ENCODE peak calls at places on chromosomes 12 and 14, in eight cellular contexts. Z, F, W, O, V, S, D and K are unnamed samples.

GRCh38 chr12:76374395-76375020 is 26.3 kb upstream of the BBS10 start:
- DNase-seq in Z (no peak), F (peak), W (peak), O (no peak), V (peak), S (no peak), D (no peak), K (no peak)

GRCh38 chr12:121776190-121777098 is 17.0 kb downstream of the RHOF start:
- DNase-seq in Z (peak), F (no peak), W (peak), O (peak), V (peak), S (peak), D (peak), K (no peak)

GRCh38 chr12:89651192-89651591 is 57.4 kb downstream of the ATP2B1 start:
- DNase-seq in Z (no peak), F (peak), W (no peak), O (no peak), V (no peak), S (no peak), D (no peak), K (no peak)

GRCh38 chr14:29166507-29166906 is 399.9 kb downstream of the FOXG1 start:
- DNase-seq in Z (no peak), F (no peak), W (no peak), O (no peak), V (no peak), S (no peak), D (no peak), K (no peak)

GRCh38 chr12:4031703-4032291 is 158.6 kb upstream of the PARP11 start:
- DNase-seq in Z (no peak), F (peak), W (peak), O (no peak), V (peak), S (peak), D (peak), K (no peak)

GRCh38 chr12:92912052-92912451 is 17.0 kb downstream of the EEA1 start:
- DNase-seq in Z (no peak), F (peak), W (no peak), O (peak), V (peak), S (no peak), D (no peak), K (peak)

GRCh38 chr14:88463318-88463717 is 77.9 kb downstream of the SPATA7 start:
- DNase-seq in Z (no peak), F (no peak), W (peak), O (no peak), V (no peak), S (no peak), D (peak), K (no peak)

GRCh38 chr14:100859781-100860180 is 33.9 kb downstream of the MEG3 start:
- DNase-seq in Z (no peak), F (no peak), W (no peak), O (no peak), V (no peak), S (no peak), D (no peak), K (no peak)

GRCh38 chr12:107461222-107461980 is 224.2 kb upstream of the PWP1 start:
- DNase-seq in Z (peak), F (peak), W (no peak), O (peak), V (peak), S (no peak), D (peak), K (peak)

GRCh38 chr14:50037837-50038236 is 78.5 kb downstream of the VCPKMT start:
- DNase-seq in Z (no peak), F (no peak), W (no peak), O (no peak), V (no peak), S (no peak), D (no peak), K (no peak)

GRCh38 chr12:85630851-85631250 is 205.4 kb downstream of the RASSF9 start:
- DNase-seq in Z (no peak), F (no peak), W (no peak), O (no peak), V (peak), S (no peak), D (no peak), K (no peak)

GRCh38 chr14:102215071-102215470 is 75.4 kb downstream of the WDR20 start:
- DNase-seq in Z (no peak), F (peak), W (no peak), O (no peak), V (peak), S (no peak), D (peak), K (peak)

GRCh38 chr14:94836849-94837248 is 66.9 kb upstream of the GSC start:
- DNase-seq in Z (no peak), F (no peak), W (no peak), O (no peak), V (no peak), S (no peak), D (no peak), K (no peak)

GRCh38 chr12:57694459-57695019 is 607 bp downstream of the OS9 start:
- DNase-seq in Z (no peak), F (no peak), W (no peak), O (peak), V (no peak), S (no peak), D (no peak), K (no peak)

GRCh38 chr14:105349992-105350391 is 35.4 kb downstream of the PACS2 start:
- DNase-seq in Z (no peak), F (no peak), W (no peak), O (no peak), V (no peak), S (no peak), D (no peak), K (no peak)

GRCh38 chr12:121762269-121762668 is 31.2 kb downstream of the RHOF start:
- DNase-seq in Z (no peak), F (peak), W (no peak), O (no peak), V (peak), S (no peak), D (no peak), K (no peak)

GRCh38 chr12:25981597-25981996 is 23.1 kb downstream of the RASSF8 start:
- DNase-seq in Z (no peak), F (no peak), W (no peak), O (no peak), V (no peak), S (no peak), D (no peak), K (no peak)

GRCh38 chr12:88934163-88934747 is 354.0 kb upstream of the KITLG start:
- DNase-seq in Z (no peak), F (peak), W (no peak), O (peak), V (peak), S (no peak), D (peak), K (no peak)

GRCh38 chr14:60655114-60655897 is 6.0 kb upstream of the SIX1 start:
- DNase-seq in Z (no peak), F (no peak), W (no peak), O (peak), V (no peak), S (no peak), D (no peak), K (no peak)

GRCh38 chr12:88243886-88244491 is 101.9 kb downstream of the TMTC3 start:
- DNase-seq in Z (no peak), F (peak), W (no peak), O (no peak), V (no peak), S (no peak), D (no peak), K (no peak)

GRCh38 chr14:102966256-102966655 is 43.8 kb downstream of the AMN start:
- DNase-seq in Z (no peak), F (no peak), W (no peak), O (no peak), V (no peak), S (no peak), D (no peak), K (no peak)

GRCh38 chr14:75995372-75996041 is 9.9 kb downstream of the IFT43 start:
- DNase-seq in Z (no peak), F (no peak), W (no peak), O (no peak), V (peak), S (peak), D (peak), K (no peak)

GRCh38 chr14:56715938-56716337 is 94.3 kb downstream of the OTX2 start:
- DNase-seq in Z (no peak), F (no peak), W (no peak), O (no peak), V (no peak), S (no peak), D (no peak), K (no peak)

GRCh38 chr12:2813573-2814185 is 1.2 kb downstream of the ITFG2 start:
- DNase-seq in Z (peak), F (peak), W (peak), O (peak), V (peak), S (no peak), D (peak), K (peak)

GRCh38 chr14:104416383-104416782 is 163.2 kb upstream of the C14orf180 start:
- DNase-seq in Z (no peak), F (no peak), W (no peak), O (no peak), V (no peak), S (no peak), D (no peak), K (no peak)

GRCh38 chr12:131640436-131640969 is 70.4 kb upstream of the SFSWAP start:
- DNase-seq in Z (no peak), F (no peak), W (no peak), O (no peak), V (no peak), S (no peak), D (no peak), K (no peak)

GRCh38 chr12:86228656-86229055 is 27.5 kb downstream of the MGAT4C start:
- DNase-seq in Z (no peak), F (peak), W (no peak), O (no peak), V (no peak), S (no peak), D (no peak), K (no peak)

GRCh38 chr12:12718382-12718761 is 1.2 kb downstream of the CDKN1B start:
- DNase-seq in Z (no peak), F (peak), W (peak), O (peak), V (no peak), S (no peak), D (no peak), K (no peak)

GRCh38 chr14:69399750-69400149 is 1.3 kb downstream of the SLC39A9 start:
- DNase-seq in Z (no peak), F (no peak), W (no peak), O (no peak), V (no peak), S (no peak), D (no peak), K (no peak)

GRCh38 chr14:69395929-69396328 is 2.2 kb downstream of the ERH start:
- DNase-seq in Z (no peak), F (no peak), W (no peak), O (peak), V (no peak), S (no peak), D (no peak), K (no peak)

GRCh38 chr14:69400154-69400553 is 1.7 kb downstream of the SLC39A9 start:
- DNase-seq in Z (no peak), F (no peak), W (no peak), O (no peak), V (no peak), S (no peak), D (no peak), K (no peak)

GRCh38 chr14:69398818-69399210 is 322 bp downstream of the SLC39A9 start:
- DNase-seq in Z (no peak), F (no peak), W (no peak), O (no peak), V (no peak), S (no peak), D (no peak), K (no peak)

GRCh38 chr14:69398053-69398817 is at the start of the genes ERH and SLC39A9:
- DNase-seq in Z (peak), F (peak), W (peak), O (peak), V (peak), S (peak), D (peak), K (peak)
- H3K4me3 ChIP-seq in Z (peak), F (peak), W (peak), O (peak), V (peak), S (peak), D (peak), K (peak)

GRCh38 chr14:36271939-36272907 is 48.2 kb downstream of the MBIP start:
- DNase-seq in Z (no peak), F (peak), W (no peak), O (peak), V (peak), S (no peak), D (peak), K (no peak)
- H3K4me3 ChIP-seq in Z (no peak), F (peak), W (no peak), O (peak), V (peak), S (no peak), D (peak), K (peak)

DNA sequence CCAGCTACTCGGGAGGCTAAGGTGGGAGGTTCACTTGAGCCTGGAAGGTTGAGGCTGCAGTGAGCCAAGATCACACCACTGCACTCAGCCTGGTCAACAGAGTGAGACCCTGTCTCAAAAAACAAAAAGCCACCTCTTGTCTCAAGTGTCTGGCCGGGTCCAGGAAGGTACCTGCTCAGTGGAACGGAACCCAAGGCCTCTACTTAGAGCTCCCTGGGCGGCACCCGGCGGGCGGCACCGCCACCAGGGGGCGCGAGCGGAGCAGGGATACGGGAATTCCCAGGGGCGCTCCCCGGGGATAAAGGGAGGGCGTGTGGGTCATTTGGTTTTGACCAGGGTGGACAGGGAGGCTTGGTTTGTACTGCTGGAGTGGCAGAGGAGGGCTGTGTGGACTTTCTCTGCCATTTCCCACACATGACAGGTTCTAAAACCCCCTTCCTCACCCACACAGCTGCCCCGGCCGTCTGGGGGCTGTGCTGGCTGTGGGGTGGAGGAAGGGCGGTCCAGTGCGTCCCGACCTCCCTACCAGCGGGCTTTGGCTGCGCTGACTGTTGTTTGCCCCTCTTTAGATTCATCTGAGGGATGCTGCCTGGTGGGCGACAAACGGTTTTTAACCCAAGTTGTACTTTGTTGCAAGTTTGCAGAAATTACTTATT is 91.4 kb downstream of the SETD3 start:
- DNase-seq in Z (peak), F (peak), W (peak), O (peak), V (peak), S (no peak), D (peak), K (no peak)
- H3K4me3 ChIP-seq in Z (no peak), F (peak), W (peak), O (no peak), V (no peak), S (no peak), D (peak), K (no peak)

GRCh38 chr14:51431033-51431709 is 191.1 kb downstream of the TMX1 start:
- DNase-seq in Z (no peak), F (no peak), W (no peak), O (peak), V (no peak), S (no peak), D (peak), K (no peak)
- H3K4me3 ChIP-seq in Z (no peak), F (no peak), W (no peak), O (no peak), V (no peak), S (no peak), D (no peak), K (no peak)

GRCh38 chr14:24080142-24080530 is 8.8 kb downstream of the CPNE6 start:
- DNase-seq in Z (no peak), F (no peak), W (no peak), O (no peak), V (no peak), S (no peak), D (no peak), K (no peak)

GRCh38 chr14:24080888-24081738 is 9.8 kb downstream of the CPNE6 start:
- DNase-seq in Z (peak), F (peak), W (peak), O (peak), V (no peak), S (peak), D (no peak), K (no peak)

GRCh38 chr14:24083462-24083861 is 10.6 kb upstream of the PCK2 start:
- DNase-seq in Z (no peak), F (no peak), W (no peak), O (no peak), V (no peak), S (no peak), D (no peak), K (no peak)

GRCh38 chr14:24082411-24083080 is 11.2 kb downstream of the CPNE6 start:
- DNase-seq in Z (no peak), F (no peak), W (no peak), O (no peak), V (no peak), S (no peak), D (no peak), K (no peak)

DNA sequence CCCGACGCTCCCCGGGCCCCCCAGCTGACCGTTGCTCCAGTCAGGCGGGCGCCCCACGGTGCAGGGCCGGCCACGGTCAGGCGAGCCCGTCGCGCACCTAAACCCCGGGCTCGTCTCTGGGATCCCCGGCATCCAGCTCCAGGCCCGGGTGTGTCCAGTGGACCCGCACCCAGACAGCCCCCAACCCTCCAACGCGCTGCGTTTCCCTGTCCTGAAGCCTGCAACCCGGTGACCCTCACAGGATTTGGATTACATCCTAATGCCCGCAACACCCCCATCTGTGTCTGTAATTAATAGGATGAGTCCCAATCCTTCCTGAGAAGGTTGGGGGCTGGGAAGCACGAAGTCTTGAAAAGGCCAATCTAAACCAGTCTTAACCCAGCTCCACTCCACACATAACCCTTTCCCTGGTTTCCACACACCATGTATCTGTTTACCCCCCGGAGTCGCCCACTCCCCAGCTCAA is 10.4 kb downstream of the CPNE6 start:
- DNase-seq in Z (no peak), F (no peak), W (no peak), O (no peak), V (no peak), S (no peak), D (no peak), K (no peak)
- H3K4me3 ChIP-seq in Z (peak), F (peak), W (peak), O (peak), V (no peak), S (peak), D (no peak), K (peak)

DNA sequence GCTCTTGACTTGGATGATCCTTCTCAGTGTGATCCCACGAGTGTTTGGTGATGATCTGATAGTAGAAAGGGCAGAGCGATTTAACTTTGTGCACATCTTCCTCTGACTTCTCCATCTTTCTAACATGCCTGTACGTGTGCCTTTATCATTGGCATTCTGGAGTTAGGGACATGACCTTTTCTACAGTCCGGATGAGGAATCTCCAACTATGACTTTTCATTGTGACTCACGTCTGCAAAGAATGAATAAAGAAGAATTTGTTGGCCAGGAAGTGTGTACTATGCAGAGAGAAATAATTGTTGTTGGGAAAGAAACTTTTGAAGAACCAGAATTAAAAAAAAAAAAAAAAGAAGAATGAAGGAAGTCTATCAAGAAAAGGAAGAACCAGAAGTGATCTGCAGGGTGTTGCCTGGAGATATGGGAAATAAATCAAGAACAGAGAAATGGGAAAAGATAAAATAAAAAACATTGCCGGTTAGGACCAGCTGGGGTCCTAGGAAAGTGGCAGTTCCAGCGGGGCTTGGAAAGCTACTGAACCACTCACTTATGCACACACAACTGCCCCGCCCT is 25.3 kb downstream of the PPFIBP1 start:
- DNase-seq in Z (no peak), F (peak), W (peak), O (peak), V (peak), S (no peak), D (peak), K (no peak)
- H3K4me3 ChIP-seq in Z (no peak), F (peak), W (peak), O (peak), V (peak), S (no peak), D (peak), K (peak)

DNA sequence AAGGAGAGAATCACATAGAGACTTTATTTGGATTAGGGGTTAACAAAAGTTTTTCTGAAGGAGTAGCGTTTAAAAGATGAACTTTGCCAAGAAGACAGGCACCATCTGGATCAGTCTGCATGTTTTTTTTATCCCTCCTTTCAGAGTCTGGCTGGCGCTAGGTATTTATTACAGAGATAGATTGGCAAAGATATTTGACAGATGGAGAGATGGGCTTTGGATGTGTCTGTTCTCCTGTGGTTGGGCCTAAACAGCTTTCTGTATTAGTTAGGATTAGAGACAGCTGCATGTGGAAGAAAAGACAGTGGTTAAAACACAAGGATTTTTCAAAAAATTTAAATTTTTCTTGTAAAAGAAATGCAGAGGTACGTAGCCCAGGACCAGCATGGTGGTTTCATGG is 133.9 kb downstream of the C12orf75 start:
- DNase-seq in Z (no peak), F (no peak), W (no peak), O (no peak), V (no peak), S (no peak), D (no peak), K (no peak)
- H3K4me3 ChIP-seq in Z (no peak), F (no peak), W (no peak), O (no peak), V (no peak), S (no peak), D (no peak), K (no peak)

GRCh38 chr12:112087055-112087850 is 21.3 kb downstream of the NAA25 start:
- DNase-seq in Z (no peak), F (no peak), W (no peak), O (peak), V (no peak), S (no peak), D (no peak), K (no peak)

GRCh38 chr12:112091563-112091962 is 17.0 kb downstream of the NAA25 start:
- DNase-seq in Z (no peak), F (no peak), W (no peak), O (no peak), V (no peak), S (no peak), D (no peak), K (no peak)

DNA sequence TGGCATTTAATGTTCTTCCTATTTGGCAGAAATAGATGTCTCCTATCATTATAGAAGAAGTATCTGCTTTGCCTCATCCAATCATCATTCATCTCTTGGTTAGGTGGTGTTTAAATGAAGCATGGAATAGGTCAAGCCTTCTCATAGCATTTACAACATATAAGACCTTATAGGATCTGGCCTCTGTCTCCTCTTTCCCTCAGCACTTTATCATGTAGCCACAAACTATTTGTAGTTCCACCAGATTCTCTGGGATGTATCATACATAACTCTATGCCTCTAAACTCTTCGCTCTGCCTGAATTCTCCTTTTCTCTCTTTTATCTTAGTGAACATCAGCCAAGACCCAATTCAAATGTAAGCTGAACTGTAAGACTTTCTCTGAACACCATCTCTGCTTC is 20.7 kb downstream of the NAA25 start:
- DNase-seq in Z (no peak), F (peak), W (no peak), O (no peak), V (peak), S (no peak), D (no peak), K (no peak)
- H3K4me3 ChIP-seq in Z (no peak), F (no peak), W (no peak), O (no peak), V (no peak), S (no peak), D (no peak), K (no peak)

GRCh38 chr12:23424685-23425084 is 524.8 kb downstream of the SOX5 start:
- DNase-seq in Z (no peak), F (no peak), W (no peak), O (no peak), V (no peak), S (no peak), D (no peak), K (no peak)
- H3K4me3 ChIP-seq in Z (no peak), F (no peak), W (no peak), O (no peak), V (no peak), S (no peak), D (no peak), K (no peak)